ENCODE peak calls at places on chromosomes 5 and 9, in six cellular contexts. One of them, this sample, is unnamed.

GRCh38 chr5:149240354-149240998 is 31.2 kb upstream of the AFAP1L1 start:
- DNase-seq in osteocyte: no peak
- DNase-seq in GM06990: peak
- DNase-seq in activated T-helper 1 cell treated with anti-CD3 and anti-CD28 coated beads, Interleukin-12 subunit alpha, Interleukin-12 subunit beta, Interleukin-2, Interleukin-4 antibody, amounts not matched to agents 30 ng/mL and 10 ng/mL and 1 ng/mL, durations not matched to agents 14 hours and 24 hours and 36 hours: peak
- DNase-seq in neural crest cell: no peak
- DNase-seq in activated gamma-delta T cell treated with Interleukin-2 at 50 U/mL for 16 hours: peak
- DNase-seq in this sample: peak

GRCh38 chr9:127803507-127804352 is 1.0 kb downstream of the FPGS start:
- DNase-seq in activated gamma-delta T cell treated with Interleukin-2 at 50 U/mL for 16 hours: no peak
- DNase-seq in osteocyte: no peak
- DNase-seq in activated T-helper 1 cell treated with anti-CD3 and anti-CD28 coated beads, Interleukin-12 subunit alpha, Interleukin-12 subunit beta, Interleukin-2, Interleukin-4 antibody, amounts not matched to agents 30 ng/mL and 10 ng/mL and 1 ng/mL, durations not matched to agents 14 hours and 24 hours and 36 hours: no peak
- DNase-seq in neural crest cell: no peak
- DNase-seq in GM06990: no peak
- DNase-seq in this sample: no peak

GRCh38 chr5:144092510-144092909 is 77.9 kb downstream of the YIPF5 start:
- DNase-seq in neural crest cell: no peak
- DNase-seq in activated gamma-delta T cell treated with Interleukin-2 at 50 U/mL for 16 hours: no peak
- DNase-seq in GM06990: no peak
- DNase-seq in activated T-helper 1 cell treated with anti-CD3 and anti-CD28 coated beads, Interleukin-12 subunit alpha, Interleukin-12 subunit beta, Interleukin-2, Interleukin-4 antibody, amounts not matched to agents 30 ng/mL and 10 ng/mL and 1 ng/mL, durations not matched to agents 14 hours and 24 hours and 36 hours: no peak
- DNase-seq in osteocyte: no peak
- DNase-seq in this sample: no peak

GRCh38 chr9:113986931-113987330 is 91.2 kb downstream of the AMBP start:
- DNase-seq in activated T-helper 1 cell treated with anti-CD3 and anti-CD28 coated beads, Interleukin-12 subunit alpha, Interleukin-12 subunit beta, Interleukin-2, Interleukin-4 antibody, amounts not matched to agents 30 ng/mL and 10 ng/mL and 1 ng/mL, durations not matched to agents 14 hours and 24 hours and 36 hours: no peak
- DNase-seq in neural crest cell: no peak
- DNase-seq in GM06990: no peak
- DNase-seq in activated gamma-delta T cell treated with Interleukin-2 at 50 U/mL for 16 hours: no peak
- DNase-seq in osteocyte: no peak
- DNase-seq in this sample: no peak

GRCh38 chr9:93062364-93062763 is 3.9 kb downstream of the SUSD3 start:
- DNase-seq in osteocyte: no peak
- DNase-seq in activated T-helper 1 cell treated with anti-CD3 and anti-CD28 coated beads, Interleukin-12 subunit alpha, Interleukin-12 subunit beta, Interleukin-2, Interleukin-4 antibody, amounts not matched to agents 30 ng/mL and 10 ng/mL and 1 ng/mL, durations not matched to agents 14 hours and 24 hours and 36 hours: no peak
- DNase-seq in activated gamma-delta T cell treated with Interleukin-2 at 50 U/mL for 16 hours: no peak
- DNase-seq in GM06990: peak
- DNase-seq in neural crest cell: no peak
- DNase-seq in this sample: no peak

GRCh38 chr9:132826576-132827365 is 51.3 kb downstream of the AK8 start:
- DNase-seq in GM06990: no peak
- DNase-seq in osteocyte: no peak
- DNase-seq in activated gamma-delta T cell treated with Interleukin-2 at 50 U/mL for 16 hours: no peak
- DNase-seq in neural crest cell: no peak
- DNase-seq in activated T-helper 1 cell treated with anti-CD3 and anti-CD28 coated beads, Interleukin-12 subunit alpha, Interleukin-12 subunit beta, Interleukin-2, Interleukin-4 antibody, amounts not matched to agents 30 ng/mL and 10 ng/mL and 1 ng/mL, durations not matched to agents 14 hours and 24 hours and 36 hours: no peak
- DNase-seq in this sample: no peak

GRCh38 chr9:123131258-123131657 is 97.8 kb downstream of the GPR21 start:
- DNase-seq in neural crest cell: no peak
- DNase-seq in osteocyte: no peak
- DNase-seq in activated gamma-delta T cell treated with Interleukin-2 at 50 U/mL for 16 hours: no peak
- DNase-seq in GM06990: no peak
- DNase-seq in activated T-helper 1 cell treated with anti-CD3 and anti-CD28 coated beads, Interleukin-12 subunit alpha, Interleukin-12 subunit beta, Interleukin-2, Interleukin-4 antibody, amounts not matched to agents 30 ng/mL and 10 ng/mL and 1 ng/mL, durations not matched to agents 14 hours and 24 hours and 36 hours: no peak
- DNase-seq in this sample: no peak

GRCh38 chr9:98215821-98216220 is 23.4 kb upstream of the CORO2A start:
- DNase-seq in activated T-helper 1 cell treated with anti-CD3 and anti-CD28 coated beads, Interleukin-12 subunit alpha, Interleukin-12 subunit beta, Interleukin-2, Interleukin-4 antibody, amounts not matched to agents 30 ng/mL and 10 ng/mL and 1 ng/mL, durations not matched to agents 14 hours and 24 hours and 36 hours: no peak
- DNase-seq in GM06990: no peak
- DNase-seq in osteocyte: no peak
- DNase-seq in activated gamma-delta T cell treated with Interleukin-2 at 50 U/mL for 16 hours: peak
- DNase-seq in neural crest cell: peak
- DNase-seq in this sample: peak

GRCh38 chr5:62029303-62029702 is 276.7 kb upstream of the KIF2A start:
- DNase-seq in neural crest cell: no peak
- DNase-seq in activated T-helper 1 cell treated with anti-CD3 and anti-CD28 coated beads, Interleukin-12 subunit alpha, Interleukin-12 subunit beta, Interleukin-2, Interleukin-4 antibody, amounts not matched to agents 30 ng/mL and 10 ng/mL and 1 ng/mL, durations not matched to agents 14 hours and 24 hours and 36 hours: no peak
- DNase-seq in osteocyte: no peak
- DNase-seq in GM06990: no peak
- DNase-seq in activated gamma-delta T cell treated with Interleukin-2 at 50 U/mL for 16 hours: no peak
- DNase-seq in this sample: no peak

GRCh38 chr5:146081685-146082084 is 23.7 kb downstream of the PLAC8L1 start:
- DNase-seq in neural crest cell: no peak
- DNase-seq in activated gamma-delta T cell treated with Interleukin-2 at 50 U/mL for 16 hours: no peak
- DNase-seq in GM06990: no peak
- DNase-seq in osteocyte: no peak
- DNase-seq in activated T-helper 1 cell treated with anti-CD3 and anti-CD28 coated beads, Interleukin-12 subunit alpha, Interleukin-12 subunit beta, Interleukin-2, Interleukin-4 antibody, amounts not matched to agents 30 ng/mL and 10 ng/mL and 1 ng/mL, durations not matched to agents 14 hours and 24 hours and 36 hours: no peak
- DNase-seq in this sample: no peak

GRCh38 chr5:174418809-174419522 is 305.4 kb upstream of the MSX2 start:
- DNase-seq in GM06990: no peak
- DNase-seq in activated gamma-delta T cell treated with Interleukin-2 at 50 U/mL for 16 hours: no peak
- DNase-seq in neural crest cell: peak
- DNase-seq in osteocyte: no peak
- DNase-seq in activated T-helper 1 cell treated with anti-CD3 and anti-CD28 coated beads, Interleukin-12 subunit alpha, Interleukin-12 subunit beta, Interleukin-2, Interleukin-4 antibody, amounts not matched to agents 30 ng/mL and 10 ng/mL and 1 ng/mL, durations not matched to agents 14 hours and 24 hours and 36 hours: no peak
- DNase-seq in this sample: no peak

GRCh38 chr5:42131081-42131480 is 206.0 kb downstream of the FBXO4 start:
- DNase-seq in osteocyte: no peak
- DNase-seq in activated gamma-delta T cell treated with Interleukin-2 at 50 U/mL for 16 hours: no peak
- DNase-seq in activated T-helper 1 cell treated with anti-CD3 and anti-CD28 coated beads, Interleukin-12 subunit alpha, Interleukin-12 subunit beta, Interleukin-2, Interleukin-4 antibody, amounts not matched to agents 30 ng/mL and 10 ng/mL and 1 ng/mL, durations not matched to agents 14 hours and 24 hours and 36 hours: no peak
- DNase-seq in GM06990: no peak
- DNase-seq in neural crest cell: no peak
- DNase-seq in this sample: no peak

GRCh38 chr9:5593904-5594303 is 35.0 kb upstream of the RIC1 start:
- DNase-seq in neural crest cell: no peak
- DNase-seq in activated gamma-delta T cell treated with Interleukin-2 at 50 U/mL for 16 hours: no peak
- DNase-seq in osteocyte: no peak
- DNase-seq in GM06990: peak
- DNase-seq in activated T-helper 1 cell treated with anti-CD3 and anti-CD28 coated beads, Interleukin-12 subunit alpha, Interleukin-12 subunit beta, Interleukin-2, Interleukin-4 antibody, amounts not matched to agents 30 ng/mL and 10 ng/mL and 1 ng/mL, durations not matched to agents 14 hours and 24 hours and 36 hours: no peak
- DNase-seq in this sample: no peak

GRCh38 chr5:2110137-2110933 is 227.6 kb upstream of the IRX4 start:
- DNase-seq in osteocyte: no peak
- DNase-seq in neural crest cell: no peak
- DNase-seq in activated T-helper 1 cell treated with anti-CD3 and anti-CD28 coated beads, Interleukin-12 subunit alpha, Interleukin-12 subunit beta, Interleukin-2, Interleukin-4 antibody, amounts not matched to agents 30 ng/mL and 10 ng/mL and 1 ng/mL, durations not matched to agents 14 hours and 24 hours and 36 hours: no peak
- DNase-seq in GM06990: no peak
- DNase-seq in activated gamma-delta T cell treated with Interleukin-2 at 50 U/mL for 16 hours: no peak
- DNase-seq in this sample: no peak

GRCh38 chr5:168706655-168707069 is 127.5 kb upstream of the PANK3 start:
- DNase-seq in neural crest cell: peak
- DNase-seq in GM06990: no peak
- DNase-seq in activated gamma-delta T cell treated with Interleukin-2 at 50 U/mL for 16 hours: no peak
- DNase-seq in activated T-helper 1 cell treated with anti-CD3 and anti-CD28 coated beads, Interleukin-12 subunit alpha, Interleukin-12 subunit beta, Interleukin-2, Interleukin-4 antibody, amounts not matched to agents 30 ng/mL and 10 ng/mL and 1 ng/mL, durations not matched to agents 14 hours and 24 hours and 36 hours: no peak
- DNase-seq in osteocyte: no peak
- DNase-seq in this sample: no peak

GRCh38 chr9:127088724-127089615 is 33.5 kb downstream of the ANGPTL2 start:
- DNase-seq in osteocyte: no peak
- DNase-seq in neural crest cell: no peak
- DNase-seq in activated gamma-delta T cell treated with Interleukin-2 at 50 U/mL for 16 hours: no peak
- DNase-seq in activated T-helper 1 cell treated with anti-CD3 and anti-CD28 coated beads, Interleukin-12 subunit alpha, Interleukin-12 subunit beta, Interleukin-2, Interleukin-4 antibody, amounts not matched to agents 30 ng/mL and 10 ng/mL and 1 ng/mL, durations not matched to agents 14 hours and 24 hours and 36 hours: no peak
- DNase-seq in GM06990: no peak
- DNase-seq in this sample: no peak

GRCh38 chr5:159412284-159413046 is 82.2 kb upstream of the IL12B start:
- DNase-seq in GM06990: peak
- DNase-seq in osteocyte: no peak
- DNase-seq in neural crest cell: no peak
- DNase-seq in activated gamma-delta T cell treated with Interleukin-2 at 50 U/mL for 16 hours: peak
- DNase-seq in activated T-helper 1 cell treated with anti-CD3 and anti-CD28 coated beads, Interleukin-12 subunit alpha, Interleukin-12 subunit beta, Interleukin-2, Interleukin-4 antibody, amounts not matched to agents 30 ng/mL and 10 ng/mL and 1 ng/mL, durations not matched to agents 14 hours and 24 hours and 36 hours: peak
- DNase-seq in this sample: peak

GRCh38 chr9:110714314-110714713 is 45.7 kb downstream of the MUSK start:
- DNase-seq in osteocyte: no peak
- DNase-seq in activated gamma-delta T cell treated with Interleukin-2 at 50 U/mL for 16 hours: no peak
- DNase-seq in neural crest cell: no peak
- DNase-seq in activated T-helper 1 cell treated with anti-CD3 and anti-CD28 coated beads, Interleukin-12 subunit alpha, Interleukin-12 subunit beta, Interleukin-2, Interleukin-4 antibody, amounts not matched to agents 30 ng/mL and 10 ng/mL and 1 ng/mL, durations not matched to agents 14 hours and 24 hours and 36 hours: no peak
- DNase-seq in GM06990: no peak
- DNase-seq in this sample: no peak

GRCh38 chr9:10843151-10843550 is 230.3 kb upstream of the PTPRD start:
- DNase-seq in activated T-helper 1 cell treated with anti-CD3 and anti-CD28 coated beads, Interleukin-12 subunit alpha, Interleukin-12 subunit beta, Interleukin-2, Interleukin-4 antibody, amounts not matched to agents 30 ng/mL and 10 ng/mL and 1 ng/mL, durations not matched to agents 14 hours and 24 hours and 36 hours: no peak
- DNase-seq in osteocyte: no peak
- DNase-seq in neural crest cell: no peak
- DNase-seq in activated gamma-delta T cell treated with Interleukin-2 at 50 U/mL for 16 hours: no peak
- DNase-seq in GM06990: no peak
- DNase-seq in this sample: no peak

GRCh38 chr9:106487256-106487655 is 375.7 kb upstream of the ZNF462 start:
- DNase-seq in osteocyte: no peak
- DNase-seq in neural crest cell: no peak
- DNase-seq in GM06990: no peak
- DNase-seq in activated gamma-delta T cell treated with Interleukin-2 at 50 U/mL for 16 hours: no peak
- DNase-seq in activated T-helper 1 cell treated with anti-CD3 and anti-CD28 coated beads, Interleukin-12 subunit alpha, Interleukin-12 subunit beta, Interleukin-2, Interleukin-4 antibody, amounts not matched to agents 30 ng/mL and 10 ng/mL and 1 ng/mL, durations not matched to agents 14 hours and 24 hours and 36 hours: no peak
- DNase-seq in this sample: no peak

GRCh38 chr9:134720136-134720753 is 78.6 kb downstream of the COL5A1 start:
- DNase-seq in GM06990: no peak
- DNase-seq in activated T-helper 1 cell treated with anti-CD3 and anti-CD28 coated beads, Interleukin-12 subunit alpha, Interleukin-12 subunit beta, Interleukin-2, Interleukin-4 antibody, amounts not matched to agents 30 ng/mL and 10 ng/mL and 1 ng/mL, durations not matched to agents 14 hours and 24 hours and 36 hours: no peak
- DNase-seq in activated gamma-delta T cell treated with Interleukin-2 at 50 U/mL for 16 hours: no peak
- DNase-seq in neural crest cell: no peak
- DNase-seq in osteocyte: no peak
- DNase-seq in this sample: no peak

GRCh38 chr5:14595189-14595588 is 13.6 kb downstream of the OTULINL start:
- DNase-seq in activated gamma-delta T cell treated with Interleukin-2 at 50 U/mL for 16 hours: peak
- DNase-seq in neural crest cell: no peak
- DNase-seq in activated T-helper 1 cell treated with anti-CD3 and anti-CD28 coated beads, Interleukin-12 subunit alpha, Interleukin-12 subunit beta, Interleukin-2, Interleukin-4 antibody, amounts not matched to agents 30 ng/mL and 10 ng/mL and 1 ng/mL, durations not matched to agents 14 hours and 24 hours and 36 hours: peak
- DNase-seq in GM06990: no peak
- DNase-seq in osteocyte: peak
- DNase-seq in this sample: no peak

GRCh38 chr5:128014578-128014977 is 69.0 kb upstream of the SLC12A2 start:
- DNase-seq in activated T-helper 1 cell treated with anti-CD3 and anti-CD28 coated beads, Interleukin-12 subunit alpha, Interleukin-12 subunit beta, Interleukin-2, Interleukin-4 antibody, amounts not matched to agents 30 ng/mL and 10 ng/mL and 1 ng/mL, durations not matched to agents 14 hours and 24 hours and 36 hours: no peak
- DNase-seq in neural crest cell: no peak
- DNase-seq in GM06990: no peak
- DNase-seq in osteocyte: no peak
- DNase-seq in activated gamma-delta T cell treated with Interleukin-2 at 50 U/mL for 16 hours: no peak
- DNase-seq in this sample: no peak

GRCh38 chr9:86079421-86080111 is 19.8 kb downstream of the GOLM1 start:
- DNase-seq in osteocyte: no peak
- DNase-seq in GM06990: no peak
- DNase-seq in neural crest cell: no peak
- DNase-seq in activated gamma-delta T cell treated with Interleukin-2 at 50 U/mL for 16 hours: no peak
- DNase-seq in activated T-helper 1 cell treated with anti-CD3 and anti-CD28 coated beads, Interleukin-12 subunit alpha, Interleukin-12 subunit beta, Interleukin-2, Interleukin-4 antibody, amounts not matched to agents 30 ng/mL and 10 ng/mL and 1 ng/mL, durations not matched to agents 14 hours and 24 hours and 36 hours: no peak
- DNase-seq in this sample: no peak

GRCh38 chr9:98086461-98086860 is 29.9 kb downstream of the NANS start:
- DNase-seq in GM06990: no peak
- DNase-seq in neural crest cell: no peak
- DNase-seq in osteocyte: no peak
- DNase-seq in activated T-helper 1 cell treated with anti-CD3 and anti-CD28 coated beads, Interleukin-12 subunit alpha, Interleukin-12 subunit beta, Interleukin-2, Interleukin-4 antibody, amounts not matched to agents 30 ng/mL and 10 ng/mL and 1 ng/mL, durations not matched to agents 14 hours and 24 hours and 36 hours: no peak
- DNase-seq in activated gamma-delta T cell treated with Interleukin-2 at 50 U/mL for 16 hours: no peak
- DNase-seq in this sample: no peak